ENCODE peak calls at places on chromosome 6, in nine cellular contexts. V, Q, B, U, S, C, Z, M and F are unnamed samples.

GRCh38 chr6:52417675-52418111 is 2.4 kb upstream of the EFHC1 start:
- DNase-seq in Z (peak), V (peak), S (peak), B (no peak), Q (no peak), M (no peak), C (peak), U (no peak), F (no peak)

GRCh38 chr6:87487555-87487954 is 14.8 kb downstream of the SLC35A1 start:
- DNase-seq in Q (no peak), U (no peak), B (no peak), C (no peak), M (no peak), Z (no peak), S (no peak), V (peak), F (no peak)

GRCh38 chr6:97189767-97190166 is 93.2 kb downstream of the MMS22L start:
- DNase-seq in C (no peak), Q (no peak), M (no peak), B (no peak), Z (no peak), U (no peak), S (peak), V (peak), F (no peak)

GRCh38 chr6:45537539-45537938 is 159.8 kb upstream of the SUPT3H start:
- DNase-seq in Q (no peak), V (peak), S (peak), U (no peak), Z (no peak), M (no peak), C (no peak), B (no peak), F (no peak)

GRCh38 chr6:159086033-159086618 is 41.3 kb upstream of the TAGAP start:
- DNase-seq in M (no peak), C (no peak), Q (no peak), B (no peak), Z (no peak), S (no peak), V (no peak), U (no peak), F (no peak)

GRCh38 chr6:40930045-40930444 is 109.0 kb downstream of the UNC5CL start:
- DNase-seq in Q (no peak), Z (no peak), S (no peak), B (no peak), V (no peak), C (no peak), U (no peak), M (no peak), F (no peak)

GRCh38 chr6:22071655-22072054 is 225.2 kb downstream of the PRL start:
- DNase-seq in V (peak), Q (no peak), M (no peak), Z (no peak), U (no peak), C (peak), S (peak), B (no peak), F (no peak)

GRCh38 chr6:116969211-116969863 is 92.3 kb downstream of the RFX6 start:
- DNase-seq in Z (peak), C (peak), B (no peak), U (peak), Q (peak), V (peak), S (peak), M (no peak), F (peak)

GRCh38 chr6:43604174-43604573 is 24.9 kb downstream of the GTPBP2 start:
- DNase-seq in U (no peak), Q (no peak), M (no peak), V (peak), B (no peak), S (peak), Z (peak), C (no peak), F (no peak)

GRCh38 chr6:118288355-118289124 is 259.6 kb upstream of the PLN start:
- DNase-seq in M (no peak), Z (no peak), Q (no peak), C (no peak), S (no peak), U (no peak), V (no peak), B (no peak), F (no peak)

GRCh38 chr6:2914318-2914660 is 11.2 kb upstream of the SERPINB9 start:
- DNase-seq in B (no peak), M (no peak), U (no peak), Q (no peak), Z (no peak), S (no peak), C (no peak), V (no peak), F (no peak)

GRCh38 chr6:148343028-148343374 is 363 bp downstream of the SASH1 start:
- DNase-seq in C (no peak), Q (no peak), Z (no peak), V (no peak), S (no peak), B (no peak), M (no peak), U (no peak), F (no peak)

GRCh38 chr6:31776961-31777666 is at the start of gene VWA7:
- DNase-seq in S (peak), Z (no peak), U (peak), C (peak), B (peak), Q (no peak), V (peak), M (peak), F (peak)

GRCh38 chr6:54847799-54848597 is 1.4 kb downstream of the FAM83B start:
- DNase-seq in Z (peak), Q (no peak), U (no peak), V (peak), M (no peak), B (no peak), C (no peak), S (no peak), F (no peak)

GRCh38 chr6:105600342-105601293 is 197.7 kb upstream of the PREP start:
- DNase-seq in Q (no peak), V (peak), B (no peak), M (no peak), U (no peak), S (peak), C (no peak), Z (peak), F (no peak)

GRCh38 chr6:6975395-6976111 is 132.2 kb upstream of the RREB1 start:
- DNase-seq in M (peak), B (no peak), Z (no peak), C (peak), V (no peak), U (no peak), Q (no peak), S (no peak), F (peak)

GRCh38 chr6:44580901-44581300 is 193.4 kb downstream of the CDC5L start:
- DNase-seq in C (no peak), Q (no peak), V (peak), B (no peak), M (no peak), S (no peak), U (no peak), Z (peak), F (no peak)

GRCh38 chr6:2560903-2561698 is 189.6 kb downstream of the MYLK4 start:
- DNase-seq in U (no peak), C (no peak), B (no peak), S (no peak), M (no peak), V (no peak), Q (no peak), Z (no peak), F (no peak)

GRCh38 chr6:15351631-15352030 is 105.8 kb downstream of the JARID2 start:
- DNase-seq in B (no peak), Z (no peak), V (peak), Q (no peak), C (peak), S (peak), M (no peak), U (no peak), F (no peak)

GRCh38 chr6:155108070-155108815 is 113.1 kb downstream of the TIAM2 start:
- DNase-seq in C (no peak), V (no peak), M (no peak), U (no peak), Z (no peak), B (no peak), Q (no peak), S (no peak), F (no peak)

GRCh38 chr6:117167520-117168271 is 97.7 kb upstream of the VGLL2 start:
- DNase-seq in C (no peak), M (no peak), V (peak), B (no peak), Q (no peak), Z (peak), S (no peak), U (no peak), F (peak)

GRCh38 chr6:87436435-87436834 is 28.7 kb downstream of the CFAP206 start:
- DNase-seq in C (peak), Q (peak), V (peak), U (no peak), S (peak), M (no peak), Z (peak), B (peak), F (peak)

GRCh38 chr6:101236709-101237108 is 156.8 kb upstream of the GRIK2 start:
- DNase-seq in C (no peak), V (no peak), U (no peak), B (no peak), M (no peak), Z (no peak), S (no peak), Q (no peak), F (no peak)

GRCh38 chr6:56096946-56097345 is 150.4 kb downstream of the COL21A1 start:
- DNase-seq in M (no peak), B (no peak), V (peak), S (no peak), Z (no peak), U (no peak), Q (no peak), C (no peak), F (no peak)

GRCh38 chr6:17985934-17986655 is 1.3 kb downstream of the KIF13A start:
- DNase-seq in S (no peak), M (no peak), Q (no peak), B (no peak), Z (no peak), U (no peak), C (no peak), V (no peak), F (no peak)

GRCh38 chr6:43096451-43097097 is 20.5 kb downstream of the PTK7 start:
- DNase-seq in U (no peak), B (no peak), Q (peak), S (peak), Z (no peak), M (peak), V (peak), C (no peak), F (no peak)

GRCh38 chr6:118569498-118569897 is 21.4 kb downstream of the PLN start:
- DNase-seq in U (no peak), B (no peak), Q (no peak), C (no peak), S (no peak), Z (no peak), M (no peak), V (no peak), F (no peak)

GRCh38 chr6:112927641-112928040 is 580.5 kb downstream of the RFPL4B start:
- DNase-seq in M (no peak), Q (no peak), Z (no peak), V (no peak), S (no peak), U (no peak), B (no peak), C (no peak), F (no peak)

GRCh38 chr6:156778615-156779205 is 1.5 kb downstream of the ARID1B start:
- DNase-seq in C (peak), S (no peak), B (peak), V (peak), Q (peak), M (no peak), U (no peak), Z (no peak), F (peak)

GRCh38 chr6:54598787-54599309 is 247.7 kb upstream of the FAM83B start:
- DNase-seq in S (no peak), V (peak), Q (no peak), M (no peak), Z (no peak), U (no peak), B (no peak), C (no peak), F (no peak)

GRCh38 chr6:168468046-168468445 is 27.1 kb downstream of the SMOC2 start:
- DNase-seq in M (no peak), Q (no peak), C (no peak), V (no peak), Z (no peak), U (no peak), S (no peak), B (no peak), F (no peak)

GRCh38 chr6:37676071-37676470 is 21.6 kb downstream of the MDGA1 start:
- DNase-seq in Z (no peak), V (no peak), Q (no peak), M (no peak), S (no peak), B (no peak), C (no peak), U (no peak), F (no peak)

GRCh38 chr6:151327079-151327478 is 64.3 kb downstream of the ZBTB2 start:
- DNase-seq in Z (no peak), V (no peak), B (no peak), Q (no peak), U (no peak), C (no peak), S (no peak), M (no peak), F (no peak)

GRCh38 chr6:132213732-132214131 is 187.5 kb downstream of the MOXD1 start:
- DNase-seq in Z (no peak), B (no peak), Q (no peak), S (no peak), V (no peak), C (no peak), M (no peak), U (no peak), F (no peak)

GRCh38 chr6:90249458-90249857 is 47.2 kb downstream of the BACH2 start:
- DNase-seq in U (no peak), S (no peak), Q (no peak), C (no peak), Z (no peak), B (no peak), M (no peak), V (no peak), F (no peak)

GRCh38 chr6:15340775-15341174 is 94.9 kb downstream of the JARID2 start:
- DNase-seq in Z (no peak), B (no peak), C (no peak), U (no peak), M (no peak), V (no peak), S (no peak), Q (peak), F (no peak)

GRCh38 chr6:107121964-107122495 is 6.7 kb upstream of the BEND3 start:
- DNase-seq in S (no peak), V (no peak), C (no peak), Z (no peak), M (no peak), B (no peak), U (no peak), Q (no peak), F (no peak)

GRCh38 chr6:88952065-88952704 is 11.2 kb downstream of the RNGTT start:
- DNase-seq in M (no peak), Q (no peak), S (no peak), V (no peak), U (no peak), Z (no peak), C (no peak), B (no peak), F (no peak)